ENCODE peak calls at places on chromosomes 5 and 9, in seven cellular contexts. One of them, this sample, is unnamed. For H3K36me3, the result is how much of the 10 kb centered on the place peaks cover.

GRCh38 chr5:36659406-36659805 is 53.0 kb downstream of the SLC1A3 start:
- DNase-seq in vagina: no peak
- DNase-seq in right lobe of liver: no peak
- DNase-seq in testis: no peak
- DNase-seq in prostate gland: no peak
- DNase-seq in fibroblast of lung: no peak
- DNase-seq in astrocyte: no peak
- DNase-seq in this sample: no peak

GRCh38 chr5:168346417-168346816 is 55.0 kb downstream of the WWC1 start:
- DNase-seq in vagina: no peak
- DNase-seq in right lobe of liver: no peak
- DNase-seq in testis: no peak
- DNase-seq in prostate gland: peak
- DNase-seq in fibroblast of lung: no peak
- DNase-seq in astrocyte: no peak
- DNase-seq in this sample: peak

GRCh38 chr5:154583545-154584168 is 105.6 kb upstream of the HAND1 start:
- DNase-seq in vagina: no peak
- DNase-seq in right lobe of liver: no peak
- DNase-seq in testis: no peak
- DNase-seq in prostate gland: no peak
- DNase-seq in fibroblast of lung: no peak
- DNase-seq in astrocyte: no peak
- DNase-seq in this sample: no peak

GRCh38 chr5:6302099-6302498 is 76.2 kb downstream of the MED10 start:
- DNase-seq in vagina: no peak
- DNase-seq in right lobe of liver: no peak
- DNase-seq in testis: no peak
- DNase-seq in prostate gland: no peak
- DNase-seq in fibroblast of lung: no peak
- DNase-seq in astrocyte: no peak
- DNase-seq in this sample: no peak

GRCh38 chr5:8961956-8962355 is 583.9 kb downstream of the SEMA5A start:
- DNase-seq in vagina: no peak
- DNase-seq in right lobe of liver: no peak
- DNase-seq in testis: no peak
- DNase-seq in prostate gland: no peak
- DNase-seq in fibroblast of lung: peak
- DNase-seq in astrocyte: no peak
- DNase-seq in this sample: no peak

GRCh38 chr9:100063185-100063584 is 35.6 kb downstream of the ERP44 start:
- DNase-seq in vagina: no peak
- DNase-seq in right lobe of liver: no peak
- DNase-seq in testis: no peak
- DNase-seq in prostate gland: no peak
- DNase-seq in fibroblast of lung: peak
- DNase-seq in astrocyte: no peak
- DNase-seq in this sample: no peak

GRCh38 chr5:72191404-72191803 is 84.1 kb downstream of the MAP1B start:
- DNase-seq in vagina: no peak
- DNase-seq in right lobe of liver: no peak
- DNase-seq in testis: no peak
- DNase-seq in prostate gland: no peak
- DNase-seq in fibroblast of lung: no peak
- DNase-seq in astrocyte: no peak
- DNase-seq in this sample: no peak

GRCh38 chr9:129400001-129400970 is 220.6 kb downstream of the C9orf50 start:
- DNase-seq in vagina: no peak
- DNase-seq in right lobe of liver: no peak
- DNase-seq in testis: no peak
- DNase-seq in prostate gland: no peak
- DNase-seq in fibroblast of lung: no peak
- DNase-seq in astrocyte: no peak
- DNase-seq in this sample: no peak

GRCh38 chr5:168162464-168162863 is 129.0 kb upstream of the WWC1 start:
- DNase-seq in vagina: no peak
- DNase-seq in right lobe of liver: no peak
- DNase-seq in testis: no peak
- DNase-seq in prostate gland: no peak
- DNase-seq in fibroblast of lung: no peak
- DNase-seq in astrocyte: no peak
- DNase-seq in this sample: no peak

GRCh38 chr5:118233601-118234000 is 754.7 kb downstream of the DTWD2 start:
- DNase-seq in vagina: no peak
- DNase-seq in right lobe of liver: no peak
- DNase-seq in testis: no peak
- DNase-seq in prostate gland: no peak
- DNase-seq in fibroblast of lung: peak
- DNase-seq in astrocyte: peak
- DNase-seq in this sample: no peak

GRCh38 chr9:113511047-113511521 is 47.6 kb downstream of the RGS3 start:
- DNase-seq in vagina: no peak
- DNase-seq in right lobe of liver: peak
- DNase-seq in testis: no peak
- DNase-seq in prostate gland: no peak
- DNase-seq in fibroblast of lung: no peak
- DNase-seq in astrocyte: no peak
- DNase-seq in this sample: no peak

GRCh38 chr5:41264019-41264418 is 50.7 kb upstream of the C6 start:
- DNase-seq in vagina: no peak
- DNase-seq in right lobe of liver: no peak
- DNase-seq in testis: no peak
- DNase-seq in prostate gland: no peak
- DNase-seq in fibroblast of lung: no peak
- DNase-seq in astrocyte: peak
- DNase-seq in this sample: no peak

GRCh38 chr5:126363658-126364057 is 59.6 kb upstream of the GRAMD2B start:
- DNase-seq in vagina: no peak
- DNase-seq in right lobe of liver: peak
- DNase-seq in testis: no peak
- DNase-seq in prostate gland: no peak
- DNase-seq in fibroblast of lung: peak
- DNase-seq in astrocyte: no peak
- DNase-seq in this sample: peak

GRCh38 chr5:55344392-55344992 is 36.7 kb downstream of the MTREX start:
- DNase-seq in vagina: no peak
- DNase-seq in right lobe of liver: peak
- DNase-seq in testis: peak
- DNase-seq in prostate gland: peak
- DNase-seq in fibroblast of lung: peak
- DNase-seq in astrocyte: peak
- DNase-seq in this sample: peak

GRCh38 chr5:56414056-56414455 is 180.9 kb upstream of the ANKRD55 start:
- DNase-seq in vagina: no peak
- DNase-seq in right lobe of liver: no peak
- DNase-seq in testis: no peak
- DNase-seq in prostate gland: no peak
- DNase-seq in fibroblast of lung: peak
- DNase-seq in astrocyte: no peak
- DNase-seq in this sample: no peak

GRCh38 chr9:94623253-94623652 is 16.1 kb downstream of the FBP1 start:
- DNase-seq in vagina: no peak
- DNase-seq in right lobe of liver: peak
- DNase-seq in testis: peak
- DNase-seq in prostate gland: no peak
- DNase-seq in fibroblast of lung: no peak
- DNase-seq in astrocyte: no peak
- DNase-seq in this sample: peak

DNA sequence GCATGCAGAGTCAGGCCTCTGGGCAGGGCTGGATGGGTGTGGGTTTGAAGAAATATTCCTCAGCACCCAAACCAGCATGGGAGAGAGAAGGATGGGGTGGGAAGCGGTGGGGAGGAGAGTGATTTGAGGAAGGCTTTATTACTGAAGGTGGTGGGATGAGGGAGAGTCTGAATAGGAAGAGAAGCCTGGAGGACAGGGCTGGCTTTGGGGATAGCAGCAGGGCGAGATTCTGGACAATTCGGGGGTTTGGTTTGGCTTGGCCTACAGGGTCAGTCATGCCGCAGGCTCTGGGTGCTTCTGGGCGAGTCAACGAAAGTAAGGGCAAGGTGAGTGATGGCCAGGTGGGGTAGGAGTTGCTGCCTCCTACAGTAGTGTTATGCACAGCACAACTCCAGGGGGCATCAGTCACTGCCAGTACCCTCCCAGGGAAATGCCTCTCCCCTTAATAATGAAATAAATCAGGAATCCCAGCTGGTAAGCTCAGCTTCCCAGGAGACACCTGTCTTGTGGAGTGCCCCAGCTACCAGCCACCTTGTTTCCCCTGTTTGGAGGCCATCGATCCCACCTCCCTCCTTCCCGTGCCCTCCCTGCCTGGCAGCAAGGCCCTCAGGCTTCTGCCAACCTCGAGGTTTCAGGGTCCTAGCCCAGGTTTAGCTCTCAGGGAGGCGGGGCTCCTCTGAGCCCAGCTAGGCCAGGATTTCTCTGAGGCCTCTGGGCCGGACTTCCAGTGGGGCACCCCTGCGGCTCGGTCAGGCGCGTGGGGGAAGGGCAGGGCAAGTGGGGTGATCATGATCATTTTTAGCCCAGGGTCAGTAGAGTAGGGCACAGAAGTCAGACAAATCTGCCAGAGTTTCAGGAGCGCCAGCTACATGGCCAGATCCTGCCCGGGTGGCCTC is 741 bp upstream of the NKX2-5 start:
- DNase-seq in vagina: no peak
- DNase-seq in right lobe of liver: no peak
- DNase-seq in testis: no peak
- DNase-seq in prostate gland: no peak
- DNase-seq in fibroblast of lung: no peak
- DNase-seq in astrocyte: no peak
- DNase-seq in this sample: no peak
- H3K4me3 ChIP-seq in vagina: no peak
- H3K4me3 ChIP-seq in right lobe of liver: no peak
- H3K4me3 ChIP-seq in testis: no peak
- H3K4me3 ChIP-seq in prostate gland: no peak
- H3K4me3 ChIP-seq in fibroblast of lung: no peak
- H3K4me3 ChIP-seq in astrocyte: no peak
- H3K4me3 ChIP-seq in this sample: no peak

GRCh38 chr9:133046196-133046899 is 15.4 kb upstream of the CEL start:
- DNase-seq in vagina: no peak
- DNase-seq in right lobe of liver: no peak
- DNase-seq in testis: no peak
- DNase-seq in prostate gland: no peak
- DNase-seq in fibroblast of lung: no peak
- DNase-seq in astrocyte: no peak
- DNase-seq in this sample: no peak
- TF ChIP-seq CTCF in vagina: no peak
- TF ChIP-seq CTCF in right lobe of liver: no peak
- TF ChIP-seq CTCF in testis: no peak
- TF ChIP-seq CTCF in prostate gland: no peak
- TF ChIP-seq CTCF in fibroblast of lung: no peak
- TF ChIP-seq CTCF in astrocyte: no peak
- TF ChIP-seq CTCF in this sample: no peak

GRCh38 chr5:116479776-116480675 is 94.6 kb downstream of the SEMA6A start:
- DNase-seq in vagina: no peak
- DNase-seq in right lobe of liver: no peak
- DNase-seq in testis: no peak
- DNase-seq in prostate gland: no peak
- DNase-seq in fibroblast of lung: no peak
- DNase-seq in astrocyte: no peak
- DNase-seq in this sample: no peak
- H3K36me3 ChIP-seq in vagina: half or more
- H3K36me3 ChIP-seq in right lobe of liver: under half
- H3K36me3 ChIP-seq in testis: under half
- H3K36me3 ChIP-seq in prostate gland: under half
- H3K36me3 ChIP-seq in fibroblast of lung: under half
- H3K36me3 ChIP-seq in astrocyte: under half
- H3K36me3 ChIP-seq in this sample: under half

DNA sequence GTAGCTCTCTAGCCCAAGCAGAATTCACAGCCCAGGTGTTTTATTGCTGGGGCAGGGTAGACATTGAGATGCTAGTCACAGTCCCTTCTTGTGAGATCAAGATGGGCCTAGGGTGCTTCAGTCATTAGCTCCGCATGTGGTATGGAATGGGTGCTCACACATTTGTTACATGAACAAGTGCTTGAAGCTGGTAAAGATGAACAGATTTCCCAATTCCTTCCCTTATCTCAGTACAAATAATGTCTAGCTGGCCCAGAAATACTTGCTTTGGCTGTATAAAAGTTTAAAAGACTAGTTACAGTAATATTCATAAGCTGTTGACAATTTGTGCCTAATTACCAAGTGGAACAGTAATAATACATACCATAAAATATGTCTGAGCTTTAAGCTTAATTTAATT is 143.4 kb upstream of the DHFR start:
- DNase-seq in vagina: no peak
- DNase-seq in right lobe of liver: no peak
- DNase-seq in testis: no peak
- DNase-seq in prostate gland: no peak
- DNase-seq in fibroblast of lung: no peak
- DNase-seq in astrocyte: no peak
- DNase-seq in this sample: no peak
- H3K4me3 ChIP-seq in vagina: no peak
- H3K4me3 ChIP-seq in right lobe of liver: no peak
- H3K4me3 ChIP-seq in testis: no peak
- H3K4me3 ChIP-seq in prostate gland: no peak
- H3K4me3 ChIP-seq in fibroblast of lung: no peak
- H3K4me3 ChIP-seq in astrocyte: no peak
- H3K4me3 ChIP-seq in this sample: no peak

DNA sequence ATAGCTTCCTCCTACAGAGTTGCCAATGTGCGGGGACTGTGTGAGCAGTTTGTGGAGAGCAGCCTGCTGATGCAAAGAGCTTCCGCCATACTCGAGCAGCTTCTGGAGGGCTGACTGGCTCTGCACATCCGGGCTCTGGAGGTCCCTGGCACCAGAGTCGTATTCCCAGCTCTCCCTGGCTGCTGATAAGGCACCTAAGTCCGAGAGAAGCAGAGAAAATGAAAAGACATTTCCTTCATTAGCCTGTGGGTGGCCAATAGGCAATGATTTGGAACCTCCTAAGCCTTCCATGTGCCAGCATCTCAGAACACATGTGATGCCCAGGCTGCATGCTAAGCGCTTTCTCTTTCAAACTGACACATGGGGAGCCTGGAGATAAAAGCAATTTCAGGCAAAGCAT is 94.3 kb downstream of the TSSK1B start:
- DNase-seq in vagina: no peak
- DNase-seq in right lobe of liver: no peak
- DNase-seq in testis: no peak
- DNase-seq in prostate gland: no peak
- DNase-seq in fibroblast of lung: no peak
- DNase-seq in astrocyte: no peak
- DNase-seq in this sample: no peak
- TF ChIP-seq CTCF in vagina: no peak
- TF ChIP-seq CTCF in right lobe of liver: no peak
- TF ChIP-seq CTCF in testis: no peak
- TF ChIP-seq CTCF in prostate gland: no peak
- TF ChIP-seq CTCF in fibroblast of lung: no peak
- TF ChIP-seq CTCF in astrocyte: no peak
- TF ChIP-seq CTCF in this sample: no peak

This sample was measured in bronchial epithelial cell.